ENCODE peak calls at places on chromosomes 2 and 18, in four cellular contexts. One of them, this sample, is unnamed.
A peak's percentile ranks its signal among the peaks of the same experiment; 100 is the strongest.

GRCh38 chr2:215748446-215748845 is 264.9 kb downstream of the MREG start:
- DNase-seq in HepG2: no peak
- DNase-seq in posterior cingulate gyrus: peak; percentile 30
- DNase-seq in non-pigmented ciliary epithelial cell: no peak
- DNase-seq in this sample: no peak

GRCh38 chr2:241482126-241482525 is 26.3 kb downstream of the STK25 start:
- DNase-seq in non-pigmented ciliary epithelial cell: no peak
- DNase-seq in HepG2: no peak
- DNase-seq in posterior cingulate gyrus: no peak
- DNase-seq in this sample: no peak

GRCh38 chr2:119724656-119725485 is 34.9 kb upstream of the PTPN4 start:
- DNase-seq in non-pigmented ciliary epithelial cell: no peak
- DNase-seq in posterior cingulate gyrus: no peak
- DNase-seq in HepG2: no peak
- DNase-seq in this sample: no peak

GRCh38 chr2:219630770-219631405 is 3.5 kb downstream of the SLC4A3 start:
- DNase-seq in HepG2: no peak
- DNase-seq in posterior cingulate gyrus: no peak
- DNase-seq in non-pigmented ciliary epithelial cell: no peak
- DNase-seq in this sample: no peak

GRCh38 chr18:12744103-12744502 is 41.3 kb downstream of the PSMG2 start:
- DNase-seq in non-pigmented ciliary epithelial cell: peak; percentile 44
- DNase-seq in HepG2: peak; percentile 64
- DNase-seq in posterior cingulate gyrus: no peak
- DNase-seq in this sample: peak; percentile 71

GRCh38 chr2:112155331-112156151 is 17.4 kb downstream of the FBLN7 start:
- DNase-seq in non-pigmented ciliary epithelial cell: no peak
- DNase-seq in HepG2: no peak
- DNase-seq in posterior cingulate gyrus: no peak
- DNase-seq in this sample: no peak

GRCh38 chr2:74772071-74772470 is 61.9 kb upstream of the HK2 start:
- DNase-seq in posterior cingulate gyrus: no peak
- DNase-seq in non-pigmented ciliary epithelial cell: no peak
- DNase-seq in HepG2: no peak
- DNase-seq in this sample: no peak

GRCh38 chr18:41719808-41720207 is 235.2 kb upstream of the PIK3C3 start:
- DNase-seq in HepG2: no peak
- DNase-seq in posterior cingulate gyrus: no peak
- DNase-seq in non-pigmented ciliary epithelial cell: no peak
- DNase-seq in this sample: no peak

GRCh38 chr2:145916799-145917198 is 1396.9 kb upstream of the ZEB2 start:
- DNase-seq in non-pigmented ciliary epithelial cell: no peak
- DNase-seq in HepG2: no peak
- DNase-seq in posterior cingulate gyrus: no peak
- DNase-seq in this sample: no peak

GRCh38 chr2:30503007-30503691 is 56.1 kb downstream of the LCLAT1 start:
- DNase-seq in non-pigmented ciliary epithelial cell: no peak
- DNase-seq in posterior cingulate gyrus: no peak
- DNase-seq in HepG2: no peak
- DNase-seq in this sample: no peak

GRCh38 chr2:71063216-71063615 is 5.2 kb upstream of the NAGK start:
- DNase-seq in HepG2: no peak
- DNase-seq in non-pigmented ciliary epithelial cell: no peak
- DNase-seq in posterior cingulate gyrus: no peak
- DNase-seq in this sample: no peak

GRCh38 chr2:164314148-164314547 is 307.1 kb downstream of the GRB14 start:
- DNase-seq in posterior cingulate gyrus: no peak
- DNase-seq in non-pigmented ciliary epithelial cell: peak; percentile 9
- DNase-seq in HepG2: no peak
- DNase-seq in this sample: no peak

GRCh38 chr2:236986524-236987330 is 99.0 kb upstream of the COPS8 start:
- DNase-seq in non-pigmented ciliary epithelial cell: no peak
- DNase-seq in posterior cingulate gyrus: no peak
- DNase-seq in HepG2: no peak
- DNase-seq in this sample: no peak

GRCh38 chr18:332721-333513 is 65.1 kb upstream of the THOC1 start:
- DNase-seq in HepG2: no peak
- DNase-seq in posterior cingulate gyrus: no peak
- DNase-seq in non-pigmented ciliary epithelial cell: no peak
- DNase-seq in this sample: no peak

This sample was measured in HT-29.